ENCODE peak calls at places on chromosomes 13 and 19, in five cellular contexts. One of them, this sample, is unnamed.

GRCh38 chr19:41328157-41328817 is 18.3 kb downstream of the CCDC97 start:
- DNase-seq in transverse colon: no peak
- DNase-seq in stimulated activated CD8-positive, alpha-beta memory T cell treated with anti-CD3 and anti-CD28 coated beads, Interleukin-15, amount 100 ng/mL, for 24 hours: no peak
- DNase-seq in kidney epithelial cell: no peak
- DNase-seq in NCI-H1417: no peak
- DNase-seq in this sample: no peak

GRCh38 chr19:42089191-42089750 is 13.3 kb downstream of the ZNF574 start:
- DNase-seq in transverse colon: no peak
- DNase-seq in stimulated activated CD8-positive, alpha-beta memory T cell treated with anti-CD3 and anti-CD28 coated beads, Interleukin-15, amount 100 ng/mL, for 24 hours: no peak
- DNase-seq in kidney epithelial cell: no peak
- DNase-seq in NCI-H1417: no peak
- DNase-seq in this sample: no peak

GRCh38 chr13:78022164-78022877 is 103.7 kb upstream of the EDNRB start:
- DNase-seq in transverse colon: peak
- DNase-seq in stimulated activated CD8-positive, alpha-beta memory T cell treated with anti-CD3 and anti-CD28 coated beads, Interleukin-15, amount 100 ng/mL, for 24 hours: no peak
- DNase-seq in kidney epithelial cell: peak
- DNase-seq in NCI-H1417: no peak
- DNase-seq in this sample: no peak

GRCh38 chr13:65966991-65967451 is 1263.1 kb downstream of the PCDH9 start:
- DNase-seq in transverse colon: no peak
- DNase-seq in stimulated activated CD8-positive, alpha-beta memory T cell treated with anti-CD3 and anti-CD28 coated beads, Interleukin-15, amount 100 ng/mL, for 24 hours: no peak
- DNase-seq in kidney epithelial cell: no peak
- DNase-seq in NCI-H1417: no peak
- DNase-seq in this sample: peak

GRCh38 chr19:41886761-41887710 is 4.1 kb downstream of the ARHGEF1 start:
- DNase-seq in transverse colon: peak
- DNase-seq in stimulated activated CD8-positive, alpha-beta memory T cell treated with anti-CD3 and anti-CD28 coated beads, Interleukin-15, amount 100 ng/mL, for 24 hours: no peak
- DNase-seq in kidney epithelial cell: no peak
- DNase-seq in NCI-H1417: no peak
- DNase-seq in this sample: no peak

GRCh38 chr13:95087746-95088305 is 213.4 kb downstream of the ABCC4 start:
- DNase-seq in transverse colon: no peak
- DNase-seq in stimulated activated CD8-positive, alpha-beta memory T cell treated with anti-CD3 and anti-CD28 coated beads, Interleukin-15, amount 100 ng/mL, for 24 hours: no peak
- DNase-seq in kidney epithelial cell: no peak
- DNase-seq in NCI-H1417: no peak
- DNase-seq in this sample: no peak

GRCh38 chr19:1073956-1074511 is 7.1 kb downstream of the ARHGAP45 start:
- DNase-seq in transverse colon: no peak
- DNase-seq in stimulated activated CD8-positive, alpha-beta memory T cell treated with anti-CD3 and anti-CD28 coated beads, Interleukin-15, amount 100 ng/mL, for 24 hours: no peak
- DNase-seq in kidney epithelial cell: no peak
- DNase-seq in NCI-H1417: no peak
- DNase-seq in this sample: no peak

GRCh38 chr13:94595006-94595942 is 678 bp downstream of the TGDS start:
- DNase-seq in transverse colon: peak
- DNase-seq in stimulated activated CD8-positive, alpha-beta memory T cell treated with anti-CD3 and anti-CD28 coated beads, Interleukin-15, amount 100 ng/mL, for 24 hours: no peak
- DNase-seq in kidney epithelial cell: no peak
- DNase-seq in NCI-H1417: peak
- DNase-seq in this sample: peak

GRCh38 chr13:113759525-113760137 is 605 bp downstream of the TMEM255B start:
- DNase-seq in transverse colon: no peak
- DNase-seq in stimulated activated CD8-positive, alpha-beta memory T cell treated with anti-CD3 and anti-CD28 coated beads, Interleukin-15, amount 100 ng/mL, for 24 hours: no peak
- DNase-seq in kidney epithelial cell: no peak
- DNase-seq in NCI-H1417: no peak
- DNase-seq in this sample: peak

GRCh38 chr19:11745871-11746270 is 7.1 kb upstream of the ZNF823 start:
- DNase-seq in transverse colon: no peak
- DNase-seq in stimulated activated CD8-positive, alpha-beta memory T cell treated with anti-CD3 and anti-CD28 coated beads, Interleukin-15, amount 100 ng/mL, for 24 hours: no peak
- DNase-seq in kidney epithelial cell: peak
- DNase-seq in NCI-H1417: no peak
- DNase-seq in this sample: no peak

GRCh38 chr19:2213799-2214198 is 22.3 kb downstream of the PLEKHJ1 start:
- DNase-seq in transverse colon: no peak
- DNase-seq in stimulated activated CD8-positive, alpha-beta memory T cell treated with anti-CD3 and anti-CD28 coated beads, Interleukin-15, amount 100 ng/mL, for 24 hours: no peak
- DNase-seq in kidney epithelial cell: no peak
- DNase-seq in NCI-H1417: peak
- DNase-seq in this sample: no peak

GRCh38 chr19:51030631-51031030 is 4.2 kb downstream of the KLK12 start:
- DNase-seq in transverse colon: no peak
- DNase-seq in stimulated activated CD8-positive, alpha-beta memory T cell treated with anti-CD3 and anti-CD28 coated beads, Interleukin-15, amount 100 ng/mL, for 24 hours: no peak
- DNase-seq in kidney epithelial cell: no peak
- DNase-seq in NCI-H1417: no peak
- DNase-seq in this sample: no peak

GRCh38 chr19:35555301-35556005 is 8.0 kb downstream of the ATP4A start:
- DNase-seq in transverse colon: no peak
- DNase-seq in stimulated activated CD8-positive, alpha-beta memory T cell treated with anti-CD3 and anti-CD28 coated beads, Interleukin-15, amount 100 ng/mL, for 24 hours: no peak
- DNase-seq in kidney epithelial cell: no peak
- DNase-seq in NCI-H1417: no peak
- DNase-seq in this sample: peak

GRCh38 chr13:45215392-45216077 is 14.7 kb upstream of the KCTD4 start:
- DNase-seq in transverse colon: no peak
- DNase-seq in stimulated activated CD8-positive, alpha-beta memory T cell treated with anti-CD3 and anti-CD28 coated beads, Interleukin-15, amount 100 ng/mL, for 24 hours: no peak
- DNase-seq in kidney epithelial cell: no peak
- DNase-seq in NCI-H1417: no peak
- DNase-seq in this sample: no peak

GRCh38 chr13:34941835-34942731 is at the start of gene NBEA:
- DNase-seq in transverse colon: peak
- DNase-seq in stimulated activated CD8-positive, alpha-beta memory T cell treated with anti-CD3 and anti-CD28 coated beads, Interleukin-15, amount 100 ng/mL, for 24 hours: peak
- DNase-seq in kidney epithelial cell: peak
- DNase-seq in NCI-H1417: peak
- DNase-seq in this sample: peak

GRCh38 chr13:114135731-114136171 is 3.3 kb upstream of the RASA3 start:
- DNase-seq in transverse colon: no peak
- DNase-seq in stimulated activated CD8-positive, alpha-beta memory T cell treated with anti-CD3 and anti-CD28 coated beads, Interleukin-15, amount 100 ng/mL, for 24 hours: no peak
- DNase-seq in kidney epithelial cell: no peak
- DNase-seq in NCI-H1417: no peak
- DNase-seq in this sample: peak